ENCODE peak calls at places on chromosomes 16 and 17, in four cellular contexts. One of them, this sample, is unnamed.

GRCh38 chr16:17301593-17302135 is 169.1 kb downstream of the XYLT1 start:
- DNase-seq in heart right ventricle: no peak
- DNase-seq in GM20000: peak
- DNase-seq in NCI-H774: no peak
- DNase-seq in this sample: no peak

GRCh38 chr17:42266918-42267766 is 9.0 kb downstream of the STAT5B start:
- DNase-seq in NCI-H774: no peak
- DNase-seq in heart right ventricle: no peak
- DNase-seq in GM20000: no peak
- DNase-seq in this sample: no peak

GRCh38 chr17:77634710-77635109 is 323.8 kb upstream of the TNRC6C start:
- DNase-seq in NCI-H774: no peak
- DNase-seq in heart right ventricle: no peak
- DNase-seq in GM20000: peak
- DNase-seq in this sample: no peak

GRCh38 chr17:9204026-9204425 is 182.7 kb downstream of the NTN1 start:
- DNase-seq in GM20000: no peak
- DNase-seq in heart right ventricle: no peak
- DNase-seq in NCI-H774: no peak
- DNase-seq in this sample: no peak

GRCh38 chr17:82175166-82175565 is 37.5 kb downstream of the CCDC57 start:
- DNase-seq in GM20000: no peak
- DNase-seq in heart right ventricle: no peak
- DNase-seq in NCI-H774: no peak
- DNase-seq in this sample: no peak

GRCh38 chr16:85401917-85402766 is 211.0 kb upstream of the GSE1 start:
- DNase-seq in GM20000: no peak
- DNase-seq in heart right ventricle: no peak
- DNase-seq in NCI-H774: no peak
- DNase-seq in this sample: no peak

GRCh38 chr17:33469911-33470310 is 176.8 kb upstream of the ASIC2 start:
- DNase-seq in heart right ventricle: no peak
- DNase-seq in GM20000: no peak
- DNase-seq in NCI-H774: no peak
- DNase-seq in this sample: no peak

GRCh38 chr16:2520784-2521577 is 810 bp downstream of the AMDHD2 start:
- DNase-seq in GM20000: peak
- DNase-seq in heart right ventricle: peak
- DNase-seq in NCI-H774: no peak
- DNase-seq in this sample: peak

GRCh38 chr17:58224315-58224714 is 5.3 kb upstream of the MKS1 start:
- DNase-seq in GM20000: no peak
- DNase-seq in NCI-H774: no peak
- DNase-seq in heart right ventricle: no peak
- DNase-seq in this sample: no peak

GRCh38 chr17:44363613-44364159 is at the start of gene FAM171A2:
- DNase-seq in NCI-H774: peak
- DNase-seq in GM20000: peak
- DNase-seq in heart right ventricle: peak
- DNase-seq in this sample: no peak

GRCh38 chr17:31417051-31417792 is 25.7 kb downstream of the RAB11FIP4 start:
- DNase-seq in NCI-H774: no peak
- DNase-seq in GM20000: no peak
- DNase-seq in heart right ventricle: no peak
- DNase-seq in this sample: no peak

GRCh38 chr17:72118588-72119279 is 2.1 kb upstream of the SOX9 start:
- DNase-seq in heart right ventricle: peak
- DNase-seq in GM20000: peak
- DNase-seq in NCI-H774: peak
- DNase-seq in this sample: peak

GRCh38 chr16:84836234-84836647 is 16.5 kb downstream of the CRISPLD2 start:
- DNase-seq in heart right ventricle: peak
- DNase-seq in GM20000: no peak
- DNase-seq in NCI-H774: no peak
- DNase-seq in this sample: no peak